ENCODE peak calls at places on chromosomes 6 and 20, in six cellular contexts. Q, X, V, S, Z and M are unnamed samples.

GRCh38 chr20:42740191-42740870 is 449.4 kb downstream of the PTPRT start:
- DNase-seq in X (no peak), S (no peak), V (no peak), Z (no peak), Q (no peak), M (no peak)

GRCh38 chr20:45014671-45015415 is 48.5 kb downstream of the STK4 start:
- DNase-seq in V (no peak), X (no peak), S (no peak), Q (no peak), Z (no peak), M (no peak)

GRCh38 chr6:31579546-31580445 is 2.4 kb downstream of the LTB start:
- DNase-seq in Z (no peak), X (no peak), S (no peak), Q (no peak), V (no peak), M (no peak)

GRCh38 chr6:77463308-77463880 is at the start of gene HTR1B:
- DNase-seq in Q (no peak), V (no peak), S (no peak), Z (no peak), X (no peak), M (no peak)

GRCh38 chr20:24891546-24892393 is 57.3 kb upstream of the CST7 start:
- DNase-seq in Z (no peak), S (no peak), Q (no peak), X (no peak), V (no peak), M (no peak)

GRCh38 chr20:36482044-36482473 is 59.3 kb upstream of the MYL9 start:
- DNase-seq in S (no peak), V (no peak), Z (no peak), X (no peak), Q (no peak), M (no peak)

GRCh38 chr20:46555370-46555956 is 5.0 kb upstream of the OCSTAMP start:
- DNase-seq in V (no peak), X (no peak), S (no peak), Z (no peak), Q (no peak), M (no peak)

GRCh38 chr20:17556842-17557674 is 12.8 kb upstream of the DSTN start:
- DNase-seq in X (no peak), Z (no peak), S (no peak), V (no peak), Q (no peak), M (no peak)

GRCh38 chr20:20731945-20732296 is 19.5 kb upstream of the RALGAPA2 start:
- DNase-seq in S (no peak), X (no peak), V (no peak), Z (no peak), Q (no peak), M (no peak)

GRCh38 chr20:59817846-59818245 is 115.6 kb downstream of the SYCP2 start:
- DNase-seq in X (no peak), Q (no peak), Z (no peak), S (no peak), V (no peak), M (no peak)

DNA sequence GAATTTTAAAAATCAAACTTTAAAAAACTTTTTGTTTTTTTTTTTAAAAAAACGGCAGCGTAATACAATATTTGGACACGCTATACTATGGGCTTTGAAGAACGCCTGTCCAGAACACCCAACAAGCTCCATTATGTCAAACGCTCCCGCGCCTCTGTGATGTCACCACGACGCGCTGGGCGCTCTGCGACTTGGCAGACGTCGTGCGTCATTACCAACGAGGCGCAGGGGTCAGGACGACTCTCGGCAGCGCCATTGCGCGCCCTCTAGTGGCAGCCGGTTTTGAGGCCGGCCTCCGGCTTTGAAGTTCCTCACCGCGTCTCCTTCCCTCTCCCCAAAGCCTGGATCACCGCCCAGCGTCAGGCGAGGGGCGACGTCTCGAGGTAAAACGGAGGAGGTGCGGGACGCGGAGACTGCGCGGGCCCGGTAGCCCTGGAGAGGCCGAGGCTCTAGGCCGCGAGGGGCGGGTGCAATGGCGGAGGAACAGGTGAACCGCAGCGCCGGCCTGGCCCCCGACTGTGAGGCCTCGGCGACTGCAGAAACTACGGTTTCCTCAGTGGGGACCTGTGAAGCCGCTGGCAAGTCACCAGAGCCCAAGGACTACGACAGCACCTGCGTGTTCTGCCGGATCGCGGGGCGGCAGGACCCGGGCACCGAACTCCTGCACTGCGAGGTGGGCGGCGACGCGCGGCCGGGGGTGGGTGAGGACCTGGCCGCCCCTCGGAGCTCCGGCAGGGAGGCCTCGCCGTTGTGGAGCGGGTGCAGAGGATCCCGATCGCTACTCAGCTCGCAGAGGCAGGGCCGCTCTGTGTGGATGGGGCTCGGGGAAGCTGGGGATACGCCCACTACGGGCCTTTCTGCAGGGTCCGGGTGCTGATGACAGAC is at the start of gene HINT3:
- DNase-seq in Z (peak), V (peak), X (peak), S (peak), Q (peak), M (peak)
- TF ChIP-seq POLR2A in Z (no peak), V (no peak), X (peak), S (peak), Q (peak), M (peak)

GRCh38 chr20:5377484-5377883 is 60.7 kb upstream of the PROKR2 start:
- DNase-seq in Z (no peak), V (no peak), Q (no peak), S (no peak), X (no peak), M (no peak)
- TF ChIP-seq TAF1 in Z (no peak), V (no peak), Q (no peak), S (no peak), X (no peak), M (no peak)

GRCh38 chr6:142463988-142464387 is 162.2 kb downstream of the ADGRG6 start:
- DNase-seq in X (no peak), Z (no peak), Q (no peak), S (no peak), V (no peak), M (no peak)
- TF ChIP-seq POLR2AphosphoS5 in X (no peak), Z (no peak), Q (no peak), S (no peak), V (no peak), M (no peak)

GRCh38 chr6:7559651-7560385 is 18.3 kb downstream of the DSP start:
- DNase-seq in S (peak), Q (no peak), Z (no peak), X (no peak), V (no peak), M (no peak)

GRCh38 chr6:7561153-7561964 is 19.9 kb downstream of the DSP start:
- DNase-seq in Q (peak), S (peak), Z (no peak), X (no peak), V (no peak), M (no peak)

GRCh38 chr6:7559196-7559595 is 17.7 kb downstream of the DSP start:
- DNase-seq in Z (no peak), V (no peak), X (no peak), S (no peak), Q (no peak), M (no peak)

GRCh38 chr6:7566031-7566556 is 23.9 kb upstream of the SNRNP48 start:
- DNase-seq in V (no peak), S (no peak), X (no peak), Q (no peak), Z (no peak), M (no peak)

DNA sequence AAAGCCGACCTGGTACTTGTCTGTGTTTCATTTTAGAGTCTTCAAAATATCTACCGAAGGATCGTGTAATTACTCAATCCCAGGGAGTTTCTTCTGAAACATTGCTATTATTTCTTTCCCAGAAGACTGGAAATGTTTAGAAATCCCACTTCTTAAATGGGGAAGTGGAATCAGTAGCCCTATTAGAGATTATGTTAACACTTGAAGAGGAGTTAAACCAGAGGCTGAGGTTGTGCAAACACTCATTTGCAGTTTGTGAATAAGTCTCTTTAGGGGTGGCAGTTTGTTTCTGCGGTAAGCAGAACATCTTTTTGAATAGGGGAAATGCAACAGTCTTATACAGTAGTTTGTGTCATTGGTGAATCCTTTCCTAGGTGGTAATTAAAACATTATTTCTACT is 21.3 kb downstream of the DSP start:
- DNase-seq in V (no peak), S (no peak), X (no peak), Q (no peak), Z (no peak), M (no peak)
- TF ChIP-seq POLR2A in V (no peak), S (no peak), X (no peak), Q (no peak), Z (no peak), M (no peak)

GRCh38 chr6:110053395-110054240 is 75.5 kb downstream of the GPR6 start:
- DNase-seq in S (peak), Q (peak), Z (no peak), X (no peak), V (no peak), M (no peak)
- TF ChIP-seq TAF1 in S (no peak), Q (no peak), Z (no peak), X (no peak), V (no peak), M (no peak)

GRCh38 chr6:141587482-141588266 is 545.1 kb upstream of the GJE1 start:
- DNase-seq in Z (no peak), Q (no peak), X (no peak), S (no peak), V (no peak), M (no peak)
- TF ChIP-seq POLR2AphosphoS5 in Z (no peak), Q (no peak), X (no peak), S (no peak), V (no peak), M (no peak)

GRCh38 chr6:125986295-125986955 is at the start of gene TRMT11:
- DNase-seq in X (peak), Z (peak), V (peak), Q (peak), S (peak), M (peak)
- TF ChIP-seq POLR2A in X (peak), Z (peak), V (peak), Q (peak), S (peak), M (peak)

GRCh38 chr20:12019677-12020076 is 102.0 kb downstream of the BTBD3 start:
- DNase-seq in V (no peak), Z (no peak), S (no peak), Q (no peak), X (no peak), M (no peak)

GRCh38 chr20:12023169-12023795 is 105.6 kb downstream of the BTBD3 start:
- DNase-seq in X (no peak), Q (no peak), V (no peak), S (no peak), Z (peak), M (no peak)

DNA sequence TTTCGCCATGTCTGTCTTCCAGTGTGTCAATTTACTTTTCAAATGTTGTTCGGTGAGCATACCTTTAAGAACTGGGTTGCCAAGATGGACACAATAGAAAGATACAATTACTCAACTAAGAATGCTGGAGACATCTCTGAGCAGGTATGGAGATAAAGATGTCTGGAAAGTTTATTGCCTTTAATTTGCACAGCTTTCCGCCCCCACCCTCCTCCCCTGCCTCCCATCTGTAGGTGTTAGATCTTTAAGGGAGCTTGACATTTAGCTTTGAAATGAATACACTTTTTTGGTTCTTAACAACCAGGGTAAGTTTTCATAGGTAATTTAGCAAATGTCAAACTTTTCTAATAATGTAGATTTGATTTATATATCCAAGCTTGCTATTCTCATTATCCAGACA is 104.4 kb downstream of the BTBD3 start:
- DNase-seq in V (no peak), Z (no peak), Q (no peak), X (no peak), S (no peak), M (no peak)
- TF ChIP-seq TAF1 in V (no peak), Z (no peak), Q (no peak), X (no peak), S (no peak), M (no peak)

GRCh38 chr6:46845126-46845525 is 51.9 kb downstream of the MEP1A start:
- DNase-seq in X (no peak), V (no peak), Z (no peak), S (no peak), Q (no peak), M (no peak)

GRCh38 chr6:46849361-46849690 is 56.1 kb downstream of the MEP1A start:
- DNase-seq in Z (no peak), S (no peak), V (no peak), Q (no peak), X (no peak), M (no peak)

GRCh38 chr6:46848684-46849360 is 55.6 kb downstream of the MEP1A start:
- DNase-seq in V (peak), Z (peak), X (no peak), Q (peak), S (peak), M (peak)

DNA sequence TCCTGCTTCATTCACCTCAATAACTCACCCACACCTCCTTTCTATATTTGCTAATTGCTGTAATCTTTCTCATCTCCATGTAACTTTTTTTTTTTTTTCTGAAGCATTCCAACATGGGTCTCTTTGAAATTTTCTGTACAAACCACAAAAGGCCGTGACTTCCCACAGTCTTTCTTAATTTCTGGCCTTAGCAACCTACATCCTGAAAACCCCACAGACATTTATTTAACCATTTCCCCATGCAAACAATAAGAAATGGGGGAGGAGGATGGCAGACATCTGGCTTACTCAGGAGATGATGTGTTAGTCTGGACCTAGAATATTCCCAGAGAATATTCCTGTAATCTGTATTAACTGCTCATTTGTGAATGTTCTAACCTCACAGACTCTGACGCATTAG is 57.6 kb downstream of the MEP1A start:
- DNase-seq in V (no peak), X (no peak), Q (no peak), Z (no peak), S (no peak), M (no peak)
- TF ChIP-seq POLR2AphosphoS5 in V (no peak), X (no peak), Q (no peak), Z (no peak), S (no peak), M (no peak)